ENCODE peak calls at places on chromosomes 6 and 20, in nine cellular contexts. Z is brain microvascular endothelial cell; H is AG04450; E is prostate gland; Y is heart right ventricle; G is stomach; V is CD8-positive, alpha-beta T cell; J is Peyer's patch; B is HCT116. S is an unnamed sample.

GRCh38 chr6:15025416-15025815 is 220.5 kb upstream of the JARID2 start:
- DNase-seq in H (no peak), Z (no peak), V (no peak), B (no peak), Y (no peak), G (no peak), J (no peak), E (no peak), S (no peak)

GRCh38 chr6:125718109-125718508 is 31.3 kb upstream of the HEY2 start:
- DNase-seq in H (no peak), G (no peak), Z (no peak), B (no peak), J (no peak), V (no peak), E (no peak), Y (no peak), S (no peak)

GRCh38 chr20:63587256-63587655 is 13.2 kb upstream of the HELZ2 start:
- DNase-seq in G (no peak), B (no peak), Y (no peak), J (no peak), V (no peak), E (no peak), Z (no peak), H (no peak), S (no peak)

GRCh38 chr20:58651823-58652605 is 931 bp downstream of the STX16 start:
- DNase-seq in E (peak), J (peak), V (peak), Z (peak), H (no peak), B (no peak), Y (peak), G (peak), S (peak)

GRCh38 chr6:108359901-108360882 is 65.3 kb downstream of the AFG1L start:
- DNase-seq in V (no peak), B (no peak), G (no peak), Z (no peak), J (no peak), H (no peak), E (no peak), Y (no peak), S (no peak)

GRCh38 chr20:25859649-25860530 is 163.2 kb upstream of the ZNF337 start:
- DNase-seq in E (peak), G (peak), Y (peak), V (peak), H (no peak), Z (peak), J (no peak), B (no peak), S (peak)

GRCh38 chr20:38199506-38200390 is 34.7 kb upstream of the TGM2 start:
- DNase-seq in E (no peak), G (no peak), B (no peak), J (no peak), V (no peak), H (peak), Y (no peak), Z (no peak), S (no peak)

GRCh38 chr20:38601216-38602184 is at the start of gene ARHGAP40:
- DNase-seq in B (peak), Z (no peak), H (no peak), Y (no peak), E (peak), J (no peak), V (no peak), G (peak), S (no peak)

GRCh38 chr6:170088349-170088951 is 202.4 kb downstream of the DLL1 start:
- DNase-seq in G (peak), B (no peak), V (peak), E (no peak), H (no peak), Y (no peak), Z (no peak), J (peak), S (no peak)

GRCh38 chr6:527989-528673 is 128.8 kb downstream of the HUS1B start:
- DNase-seq in H (no peak), G (no peak), V (no peak), E (no peak), J (no peak), Z (no peak), B (no peak), Y (no peak), S (no peak)

GRCh38 chr6:41528409-41528963 is 17.7 kb upstream of the FOXP4 start:
- DNase-seq in H (no peak), V (no peak), E (no peak), J (no peak), Z (no peak), G (no peak), Y (no peak), B (no peak), S (no peak)

GRCh38 chr6:153130515-153131036 is 506 bp downstream of the RGS17 start:
- DNase-seq in J (no peak), Z (no peak), V (no peak), E (no peak), B (no peak), H (no peak), G (no peak), Y (no peak), S (peak)

GRCh38 chr6:13419826-13420225 is 67.6 kb downstream of the GFOD1 start:
- DNase-seq in G (no peak), E (no peak), V (no peak), B (no peak), H (no peak), J (no peak), Y (no peak), Z (no peak), S (no peak)

GRCh38 chr20:1171461-1172093 is 13.2 kb downstream of the TMEM74B start:
- DNase-seq in B (no peak), G (no peak), Z (no peak), J (no peak), H (no peak), V (no peak), E (no peak), Y (no peak), S (no peak)

GRCh38 chr6:30041221-30041620 is 19.8 kb upstream of the POLR1H start:
- DNase-seq in Z (no peak), Y (no peak), B (no peak), G (no peak), H (no peak), V (no peak), J (no peak), E (no peak), S (no peak)

GRCh38 chr20:2820084-2820895 is 4.1 kb downstream of the TMEM239 start:
- DNase-seq in G (no peak), Z (peak), E (no peak), V (no peak), Y (no peak), H (no peak), B (no peak), J (no peak), S (no peak)

GRCh38 chr20:48777821-48778220 is 50.0 kb downstream of the PREX1 start:
- DNase-seq in J (no peak), H (no peak), E (no peak), B (no peak), Z (no peak), Y (no peak), V (no peak), G (no peak), S (no peak)

GRCh38 chr20:25040438-25040831 is 17.5 kb downstream of the ACSS1 start:
- DNase-seq in G (peak), V (no peak), H (peak), E (peak), B (no peak), J (no peak), Z (peak), Y (no peak), S (peak)

DNA sequence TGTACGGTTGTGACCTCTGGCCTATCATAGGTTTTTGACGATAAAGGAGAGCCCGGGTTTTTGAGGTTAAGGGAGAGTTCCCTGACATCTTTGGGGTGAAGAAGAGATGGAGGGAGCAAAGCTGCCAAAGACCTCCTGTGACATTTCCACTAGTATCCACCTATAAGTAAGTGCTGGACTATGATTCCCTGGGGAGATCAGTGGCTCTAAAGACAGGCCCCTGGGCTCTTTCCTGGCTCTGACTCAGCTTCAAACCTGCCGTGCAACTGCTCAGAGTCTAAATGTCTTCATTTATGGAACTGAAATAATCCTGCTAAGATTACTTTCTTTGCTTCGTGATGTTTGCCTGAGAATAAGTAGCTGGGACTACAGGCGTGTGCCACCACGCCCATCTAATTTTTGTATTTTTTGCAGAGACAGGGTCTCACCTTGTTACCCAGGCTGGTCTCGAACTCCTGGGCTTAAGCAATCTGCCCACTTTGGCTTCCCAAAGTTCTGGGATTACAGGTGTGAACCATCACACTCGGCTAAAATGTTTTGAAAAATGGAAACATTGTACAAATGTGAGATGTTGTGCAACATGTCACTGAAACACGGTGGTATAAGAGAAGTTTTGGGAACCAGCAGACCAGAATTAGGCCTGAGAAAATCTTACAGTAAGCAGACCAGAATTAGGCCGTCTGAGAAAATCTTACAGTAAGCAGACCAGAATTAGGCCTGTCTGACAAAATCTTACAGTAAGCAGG is 1.2 kb upstream of the PAQR8 start:
- DNase-seq in Y (no peak), Z (no peak), B (no peak), H (no peak), G (no peak), J (no peak), V (no peak), E (no peak), S (no peak)
- H3K27ac ChIP-seq in Y (peak), Z (no peak), B (no peak), H (no peak), G (peak), J (peak), V (peak), E (no peak), S (no peak)

GRCh38 chr20:20463933-20464374 is 96.0 kb downstream of the INSM1 start:
- DNase-seq in Z (no peak), G (no peak), J (no peak), Y (no peak), H (no peak), V (no peak), B (no peak), E (no peak), S (no peak)
- H3K4me3 ChIP-seq in Z (no peak), G (no peak), J (no peak), Y (no peak), H (no peak), V (no peak), B (no peak), E (no peak), S (no peak)

GRCh38 chr6:2209226-2209809 is 36.1 kb downstream of the GMDS start:
- DNase-seq in Y (peak), Z (peak), G (peak), H (no peak), V (peak), B (peak), E (peak), J (peak), S (peak)
- TF ChIP-seq CTCF in Y (peak), Z (peak), G (peak), H (peak), V (no peak), B (peak), E (peak), J (peak), S (peak)

GRCh38 chr20:15942130-15942529 is 631.1 kb downstream of the KIF16B start:
- DNase-seq in V (no peak), Y (no peak), Z (no peak), H (no peak), E (no peak), B (no peak), G (no peak), J (no peak), S (no peak)

GRCh38 chr20:15938847-15939246 is 634.4 kb downstream of the KIF16B start:
- DNase-seq in H (no peak), Y (no peak), Z (no peak), V (no peak), G (no peak), E (no peak), B (no peak), J (no peak), S (no peak)

GRCh38 chr20:15940127-15940526 is 633.1 kb downstream of the KIF16B start:
- DNase-seq in Y (no peak), B (no peak), V (no peak), E (no peak), J (no peak), H (no peak), G (no peak), Z (no peak), S (no peak)

GRCh38 chr20:15931897-15932296 is 641.4 kb downstream of the KIF16B start:
- DNase-seq in E (no peak), H (no peak), J (no peak), Z (no peak), V (no peak), G (no peak), Y (no peak), B (no peak), S (no peak)

GRCh38 chr20:15937179-15937578 is 636.1 kb downstream of the KIF16B start:
- DNase-seq in E (no peak), J (no peak), V (no peak), H (no peak), Z (no peak), G (no peak), B (no peak), Y (no peak), S (peak)
- H3K27ac ChIP-seq in E (no peak), J (no peak), V (no peak), H (no peak), Z (no peak), G (no peak), B (no peak), Y (no peak), S (no peak)

DNA sequence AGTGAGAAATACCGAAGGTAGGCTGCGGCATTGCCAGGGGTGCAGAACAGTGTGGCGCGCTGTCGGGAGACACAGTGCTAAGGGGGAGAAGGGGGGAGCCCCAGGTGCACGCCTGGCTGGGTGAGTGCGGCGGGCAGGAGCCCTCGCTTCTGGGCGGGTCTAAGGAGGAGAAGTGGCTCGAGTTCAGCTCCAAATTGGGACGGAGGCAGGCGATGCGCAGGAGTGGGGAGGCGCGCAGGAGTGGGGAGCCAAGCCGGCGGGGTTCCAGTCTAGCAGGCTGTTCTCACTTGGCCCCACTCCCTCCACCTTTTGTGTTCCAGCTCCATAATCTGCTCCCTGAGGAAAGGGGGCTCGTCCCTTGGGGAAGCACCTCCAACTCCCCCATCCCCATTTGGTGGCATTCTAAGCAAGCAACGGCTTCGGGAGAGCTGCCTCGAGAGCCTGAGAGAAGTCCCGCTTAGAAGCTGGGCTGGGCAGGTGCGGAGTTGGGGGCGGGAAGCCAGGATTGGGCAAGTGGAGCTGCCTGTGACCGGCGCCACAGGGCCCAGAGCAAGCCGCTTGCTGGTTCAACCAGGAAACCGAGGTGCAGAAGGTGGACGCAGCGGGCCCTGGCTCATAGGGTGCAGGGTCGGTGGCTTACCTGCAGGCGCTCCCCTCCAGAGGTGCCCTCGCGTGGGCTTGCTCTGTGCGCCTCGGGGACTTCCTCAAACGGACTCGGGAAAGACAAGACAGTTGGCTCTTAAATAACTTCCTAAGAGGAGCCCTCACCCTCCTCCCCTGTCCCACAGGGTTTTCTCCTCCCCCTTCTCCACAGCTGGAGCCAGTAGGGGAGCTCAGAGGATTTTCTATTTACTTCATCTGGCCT is at the start of gene F13A1:
- DNase-seq in J (no peak), Y (no peak), G (no peak), H (no peak), V (no peak), E (no peak), B (no peak), Z (no peak), S (peak)
- H3K4me3 ChIP-seq in J (peak), Y (peak), G (no peak), H (no peak), V (no peak), E (no peak), B (no peak), Z (no peak), S (no peak)

GRCh38 chr20:34709836-34710567 is 5.9 kb downstream of the TP53INP2 start:
- DNase-seq in V (peak), E (peak), Z (peak), Y (peak), J (peak), B (peak), G (peak), H (no peak), S (peak)
- TF ChIP-seq CTCF in V (no peak), E (peak), Z (peak), Y (peak), J (peak), B (peak), G (no peak), H (peak), S (no peak)

DNA sequence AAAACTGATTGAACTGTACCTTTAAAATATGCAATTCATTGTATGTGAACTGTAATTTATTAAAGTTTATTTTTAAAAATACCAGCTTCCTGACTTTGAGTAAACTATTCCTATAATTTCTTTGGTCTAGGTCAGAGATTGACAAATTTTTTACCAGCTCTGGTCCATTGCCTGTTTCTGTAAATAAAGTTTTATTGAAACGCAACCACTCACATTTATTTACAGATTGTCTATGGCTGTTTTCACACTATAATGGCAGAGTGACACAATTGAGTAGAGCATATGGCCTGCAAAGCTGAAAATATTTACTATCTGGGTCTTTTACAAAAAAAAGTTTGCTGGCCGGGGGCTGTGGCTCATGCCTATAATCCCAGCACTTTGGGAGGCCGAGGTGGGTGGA is 33.0 kb upstream of the NFATC2 start:
- DNase-seq in E (no peak), V (no peak), G (no peak), J (no peak), Z (no peak), H (no peak), Y (no peak), B (no peak), S (no peak)
- H3K27ac ChIP-seq in E (no peak), V (no peak), G (no peak), J (no peak), Z (no peak), H (no peak), Y (no peak), B (no peak), S (no peak)